ENCODE peak calls at places on chromosome 11, in five cellular contexts. Y, O, U, L and V are unnamed samples.

GRCh38 chr11:70159612-70160570 is 43.2 kb upstream of the FADD start:
- DNase-seq in L (no peak), U (no peak), O (no peak), Y (no peak), V (no peak)

GRCh38 chr11:23112390-23112789 is 252.1 kb upstream of the CCDC179 start:
- DNase-seq in L (no peak), O (no peak), U (no peak), Y (no peak), V (no peak)

GRCh38 chr11:47354913-47355282 is 2.4 kb upstream of the MYBPC3 start:
- DNase-seq in Y (no peak), O (no peak), U (no peak), L (no peak), V (no peak)

GRCh38 chr11:105151936-105152554 is 12.5 kb upstream of the CARD18 start:
- DNase-seq in Y (no peak), L (no peak), O (no peak), U (no peak), V (no peak)

GRCh38 chr11:1750481-1750839 is at the start of gene IFITM10:
- DNase-seq in U (no peak), O (no peak), L (no peak), Y (no peak), V (no peak)

GRCh38 chr11:64233913-64234839 is at the start of gene VEGFB:
- DNase-seq in Y (peak), O (no peak), L (peak), U (peak), V (peak)

GRCh38 chr11:117923275-117923674 is 5.9 kb downstream of the TMPRSS13 start:
- DNase-seq in O (no peak), U (no peak), L (no peak), Y (no peak), V (no peak)

GRCh38 chr11:112227002-112227401 is 774 bp downstream of the PTS start:
- DNase-seq in L (peak), Y (no peak), U (no peak), O (no peak), V (no peak)

GRCh38 chr11:131999084-131999483 is 628.7 kb downstream of the NTM start:
- DNase-seq in Y (no peak), L (no peak), U (no peak), O (no peak), V (no peak)

GRCh38 chr11:111059726-111060125 is 185.8 kb upstream of the POU2AF2 start:
- DNase-seq in Y (no peak), O (no peak), L (no peak), U (no peak), V (no peak)

GRCh38 chr11:75350743-75351540 is 519 bp downstream of the ARRB1 start:
- DNase-seq in O (no peak), L (no peak), Y (peak), U (peak), V (peak)

GRCh38 chr11:45173064-45173463 is 26.6 kb downstream of the PRDM11 start:
- DNase-seq in Y (no peak), U (no peak), L (no peak), O (no peak), V (no peak)

GRCh38 chr11:30853470-30853869 is 267.3 kb upstream of the MPPED2 start:
- DNase-seq in U (no peak), O (no peak), L (no peak), Y (no peak), V (no peak)

GRCh38 chr11:11849127-11849746 is 7.5 kb downstream of the USP47 start:
- DNase-seq in L (peak), Y (no peak), U (peak), O (no peak), V (peak)

GRCh38 chr11:120400564-120401364 is 64.6 kb downstream of the ARHGEF12 start:
- DNase-seq in Y (no peak), U (no peak), L (no peak), O (peak), V (no peak)

GRCh38 chr11:13259374-13259773 is 18.2 kb upstream of the BMAL1 start:
- DNase-seq in U (no peak), Y (no peak), L (no peak), O (no peak), V (no peak)

GRCh38 chr11:5596611-5597201 is at the start of gene TRIM6:
- DNase-seq in U (no peak), L (peak), O (no peak), Y (peak), V (peak)

GRCh38 chr11:75554258-75555022 is 7.6 kb upstream of the SERPINH1 start:
- DNase-seq in O (peak), Y (peak), L (peak), U (no peak), V (peak)

GRCh38 chr11:66884443-66884842 is 27.6 kb downstream of the LRFN4 start:
- DNase-seq in U (no peak), L (no peak), O (no peak), Y (no peak), V (no peak)

GRCh38 chr11:134656861-134657540 is 245.0 kb upstream of the B3GAT1 start:
- DNase-seq in Y (peak), O (no peak), L (no peak), U (no peak), V (no peak)

GRCh38 chr11:60634151-60634550 is 65.3 kb upstream of the MS4A8 start:
- DNase-seq in L (peak), U (no peak), Y (no peak), O (no peak), V (no peak)

GRCh38 chr11:133545199-133545709 is 13.0 kb upstream of the OPCML start:
- DNase-seq in O (no peak), L (no peak), Y (no peak), U (no peak), V (no peak)

GRCh38 chr11:74465291-74465708 is 2.0 kb downstream of the KCNE3 start:
- DNase-seq in L (no peak), Y (no peak), O (no peak), U (no peak), V (no peak)

GRCh38 chr11:56917708-56918450 is 70.8 kb upstream of the OR5AK2 start:
- DNase-seq in Y (no peak), L (no peak), O (no peak), U (no peak), V (no peak)

GRCh38 chr11:102139081-102139498 is 28.8 kb downstream of the YAP1 start:
- DNase-seq in L (peak), U (no peak), Y (no peak), O (peak), V (no peak)

GRCh38 chr11:84316866-84317560 is 1030.8 kb upstream of the CCDC90B start:
- DNase-seq in Y (no peak), U (no peak), O (no peak), L (no peak), V (peak)

GRCh38 chr11:94835571-94835970 is 67.4 kb downstream of the AMOTL1 start:
- DNase-seq in Y (no peak), O (no peak), U (no peak), L (no peak), V (no peak)

GRCh38 chr11:16097543-16097942 is 258.8 kb downstream of the SOX6 start:
- DNase-seq in L (no peak), O (no peak), U (no peak), Y (no peak), V (no peak)

GRCh38 chr11:84780689-84781293 is 846.4 kb downstream of the DLG2 start:
- DNase-seq in L (peak), U (no peak), O (no peak), Y (no peak), V (no peak)

GRCh38 chr11:33016654-33017053 is 976 bp downstream of the DEPDC7 start:
- DNase-seq in L (no peak), Y (no peak), O (no peak), U (no peak), V (no peak)

DNA sequence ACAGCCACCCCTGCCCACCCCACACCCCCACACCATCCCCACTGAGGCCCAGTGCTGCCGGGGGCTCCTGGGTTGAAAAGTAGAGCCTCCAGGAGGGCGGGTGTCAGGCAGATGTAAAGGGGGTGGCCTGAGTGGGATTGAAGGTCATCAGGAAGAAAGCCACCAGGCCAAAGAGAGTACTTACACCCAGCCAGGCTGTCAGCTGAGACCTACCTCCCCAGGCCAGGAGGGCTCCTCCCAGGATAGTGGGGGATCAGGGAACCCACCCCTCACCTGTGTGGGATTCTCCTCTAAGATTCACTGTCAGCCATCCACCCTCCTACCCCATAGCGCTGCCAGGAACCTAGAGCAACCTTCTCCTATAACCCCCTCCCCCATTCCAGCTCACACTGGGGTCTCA is 17.2 kb upstream of the FCHSD2 start:
- DNase-seq in O (no peak), U (no peak), Y (no peak), L (no peak), V (no peak)
- H3K27ac ChIP-seq in O (peak), U (no peak), Y (peak), L (peak), V (no peak)

GRCh38 chr11:61760946-61761345 is 8.5 kb downstream of the MYRF start:
- DNase-seq in U (no peak), L (no peak), Y (no peak), O (no peak), V (no peak)
- H3K27ac ChIP-seq in U (no peak), L (peak), Y (no peak), O (no peak), V (no peak)

DNA sequence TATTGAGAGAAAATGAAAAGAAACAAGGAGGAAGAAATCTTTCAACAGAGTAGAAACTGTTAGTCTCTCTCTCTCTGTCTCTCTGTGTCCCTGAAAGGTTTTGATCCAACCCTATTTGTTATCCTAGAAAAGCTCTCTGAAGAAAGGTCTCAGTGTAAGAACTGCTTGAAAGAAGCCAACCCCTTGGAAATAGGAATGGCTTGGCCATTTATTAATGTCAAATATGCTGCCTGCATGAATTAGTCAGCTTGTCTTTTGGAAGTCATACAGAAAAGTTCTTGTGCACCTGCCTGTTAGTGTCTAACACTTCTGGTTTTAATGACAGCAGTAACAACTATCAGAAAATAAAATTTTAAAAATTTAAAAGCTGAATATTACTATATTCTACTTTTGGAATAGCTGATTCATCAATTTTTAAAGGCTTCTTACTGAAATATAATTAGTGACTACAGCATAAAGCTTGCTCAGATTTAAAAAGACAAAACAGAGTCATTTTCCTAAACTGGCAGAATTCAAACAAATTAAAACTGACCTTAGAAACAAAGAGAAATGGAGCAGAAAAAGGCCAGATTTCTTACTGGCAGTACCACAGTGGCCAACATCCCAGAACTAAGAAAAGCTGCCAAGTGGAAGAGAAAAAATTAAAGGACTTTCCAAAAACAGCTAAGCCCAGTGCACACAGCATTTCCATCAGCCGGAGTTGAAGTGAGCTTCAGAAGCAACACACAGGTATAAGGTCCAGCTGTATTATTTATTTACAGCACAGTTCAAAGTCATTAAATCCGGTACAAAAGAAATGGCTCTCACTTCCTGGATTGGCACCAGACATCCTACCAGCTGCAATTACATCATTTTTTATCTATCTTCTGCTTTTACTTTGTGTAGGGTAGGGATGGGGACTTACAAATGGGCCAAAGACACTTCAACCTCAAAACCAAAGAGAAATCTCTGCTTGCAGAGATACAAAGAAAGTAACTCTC is 76.3 kb downstream of the PRCP start:
- DNase-seq in O (no peak), U (no peak), Y (no peak), L (no peak), V (no peak)
- H3K27ac ChIP-seq in O (no peak), U (no peak), Y (no peak), L (no peak), V (no peak)

GRCh38 chr11:35135222-35135621 is 3.7 kb upstream of the CD44 start:
- DNase-seq in L (no peak), U (no peak), Y (no peak), O (no peak), V (no peak)

GRCh38 chr11:35131094-35131493 is 7.9 kb upstream of the CD44 start:
- DNase-seq in Y (no peak), L (no peak), O (no peak), U (no peak), V (no peak)

GRCh38 chr11:35134403-35135126 is 4.4 kb upstream of the CD44 start:
- DNase-seq in O (no peak), U (no peak), L (no peak), Y (no peak), V (no peak)

GRCh38 chr11:35131760-35132159 is 7.2 kb upstream of the CD44 start:
- DNase-seq in U (no peak), L (no peak), O (no peak), Y (no peak), V (no peak)

DNA sequence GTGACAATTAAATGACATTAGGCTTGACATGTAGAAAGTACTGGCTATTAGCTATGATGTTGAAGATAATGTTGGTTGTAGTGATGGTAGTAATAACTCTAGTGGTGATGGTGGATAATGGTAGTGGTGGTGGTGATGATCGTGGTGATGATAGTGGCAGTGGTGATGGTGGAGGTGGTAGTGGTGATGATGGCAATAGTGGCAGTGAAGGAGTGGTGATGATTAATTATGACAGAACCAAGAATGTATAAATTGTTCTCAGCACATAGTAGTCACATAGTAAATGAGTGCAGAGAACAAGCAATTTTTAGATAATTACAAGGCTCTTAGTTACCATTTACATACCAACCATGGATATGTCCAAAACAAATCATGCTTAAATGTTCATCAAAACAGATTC is 5.3 kb upstream of the CD44 start:
- DNase-seq in Y (no peak), L (no peak), U (no peak), O (no peak), V (no peak)
- H3K27ac ChIP-seq in Y (no peak), L (no peak), U (no peak), O (no peak), V (no peak)

GRCh38 chr11:126420730-126421083 is 65.2 kb downstream of the ST3GAL4 start:
- DNase-seq in L (no peak), O (no peak), U (no peak), Y (no peak), V (no peak)

GRCh38 chr11:126422446-126422845 is 67.0 kb downstream of the ST3GAL4 start:
- DNase-seq in U (no peak), Y (no peak), L (no peak), O (no peak), V (no peak)

GRCh38 chr11:126423154-126423553 is 67.7 kb downstream of the ST3GAL4 start:
- DNase-seq in L (no peak), U (no peak), Y (no peak), O (no peak), V (no peak)

GRCh38 chr11:126419801-126420729 is 64.6 kb downstream of the ST3GAL4 start:
- DNase-seq in O (no peak), U (no peak), Y (no peak), L (no peak), V (peak)

DNA sequence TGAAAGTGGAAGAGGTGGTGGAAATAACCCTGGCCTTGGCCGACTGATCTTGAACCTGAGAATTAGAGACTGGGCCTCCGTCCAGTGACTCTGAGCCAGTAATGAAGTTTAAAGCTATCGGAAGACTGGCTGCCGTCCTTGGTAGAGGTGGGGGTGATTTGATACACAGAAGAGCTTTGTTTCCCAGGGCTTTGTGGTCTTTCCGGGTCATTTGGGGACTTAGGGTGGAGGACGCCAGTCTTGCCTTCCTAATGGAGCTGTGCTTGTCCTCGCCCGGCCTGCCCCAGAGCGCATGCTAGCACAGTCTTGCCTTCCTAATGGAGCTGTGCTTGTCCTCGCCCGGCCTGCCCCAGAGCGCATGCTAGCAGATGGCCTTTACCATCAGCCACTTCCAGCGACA is 65.8 kb downstream of the ST3GAL4 start:
- DNase-seq in Y (no peak), O (no peak), U (no peak), L (no peak), V (peak)
- H3K27ac ChIP-seq in Y (peak), O (no peak), U (no peak), L (no peak), V (peak)

GRCh38 chr11:71447791-71448256 is 369 bp downstream of the DHCR7 start:
- DNase-seq in L (peak), Y (peak), U (no peak), O (no peak), V (no peak)

GRCh38 chr11:71451596-71452353 is 1.2 kb upstream of the NADSYN1 start:
- DNase-seq in U (no peak), Y (no peak), L (peak), O (no peak), V (peak)

GRCh38 chr11:71448257-71449161 is at the start of gene DHCR7:
- DNase-seq in O (peak), Y (peak), L (peak), U (peak), V (peak)

GRCh38 chr11:71450507-71450906 is 2.3 kb upstream of the DHCR7 start:
- DNase-seq in L (no peak), O (no peak), Y (no peak), U (no peak), V (no peak)

GRCh38 chr11:71449596-71449995 is 1.4 kb upstream of the DHCR7 start:
- DNase-seq in U (no peak), Y (no peak), O (no peak), L (no peak), V (no peak)
- H3K27ac ChIP-seq in U (peak), Y (no peak), O (no peak), L (no peak), V (no peak)

GRCh38 chr11:122847437-122847836 is 9.1 kb downstream of the CRTAM start:
- DNase-seq in Y (no peak), L (no peak), O (no peak), U (no peak), V (no peak)

GRCh38 chr11:122837528-122838346 is 563 bp upstream of the CRTAM start:
- DNase-seq in U (no peak), L (no peak), Y (no peak), O (no peak), V (no peak)

DNA sequence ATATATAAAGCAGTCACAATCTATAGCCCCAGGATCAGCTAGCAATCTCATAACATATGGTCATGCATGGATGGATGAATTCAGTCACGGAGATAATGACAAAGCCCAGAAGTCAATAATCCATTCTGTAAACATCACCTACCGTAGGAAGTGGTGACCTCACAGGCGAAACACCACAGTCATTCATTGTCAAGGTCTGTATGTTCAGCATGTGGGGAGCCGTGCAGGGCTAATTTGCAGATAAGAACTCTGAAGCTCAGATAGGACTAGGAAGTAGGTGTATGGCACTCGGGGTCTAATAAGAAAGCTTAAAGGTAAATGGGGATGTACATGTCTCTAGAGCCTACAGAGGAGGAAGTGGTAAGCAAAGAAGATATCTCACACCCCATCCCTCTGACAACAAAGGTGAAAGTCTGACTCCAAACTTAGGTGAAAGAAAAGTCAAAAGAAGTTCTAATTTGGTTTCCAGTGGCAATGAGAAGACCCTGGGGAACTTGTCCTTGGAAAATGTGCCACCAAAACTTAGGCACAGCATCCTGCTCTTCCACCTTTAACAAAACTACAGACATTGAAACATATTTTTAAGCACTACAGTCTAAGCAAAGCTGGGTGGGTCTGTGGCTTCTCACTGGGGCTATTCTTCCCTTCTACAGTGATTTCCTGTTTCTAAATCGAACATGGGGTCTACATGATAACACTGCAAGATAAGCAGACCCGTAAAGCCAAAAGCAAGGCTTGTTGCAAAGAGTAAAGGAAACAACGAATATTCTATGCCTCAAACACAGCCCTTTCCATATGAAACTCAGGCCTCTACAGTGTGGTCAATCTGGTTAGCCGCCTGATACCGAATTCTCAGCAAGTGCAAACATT is 5.2 kb downstream of the CRTAM start:
- DNase-seq in U (peak), L (no peak), Y (no peak), O (no peak), V (no peak)
- H3K27ac ChIP-seq in U (peak), L (no peak), Y (no peak), O (no peak), V (no peak)

GRCh38 chr11:80603472-80603871 is 1162.6 kb upstream of the TENM4 start:
- DNase-seq in L (no peak), U (no peak), Y (no peak), O (no peak), V (no peak)

GRCh38 chr11:80606726-80607125 is 1165.9 kb upstream of the TENM4 start:
- DNase-seq in O (no peak), U (no peak), Y (no peak), L (no peak), V (no peak)
- H3K27ac ChIP-seq in O (no peak), U (no peak), Y (no peak), L (no peak), V (no peak)